ENCODE peak calls at places on chromosomes 2 and 18, in four cellular contexts. K is hepatocyte, Y is GM12878, E is A549. V is an unnamed sample.

GRCh38 chr2:212626371-212626918 is 87.8 kb upstream of the ERBB4 start:
- DNase-seq in Y (no peak), K (no peak), E (no peak), V (no peak)

GRCh38 chr2:52336951-52337350 is 1305.0 kb upstream of the NRXN1 start:
- DNase-seq in Y (no peak), E (no peak), K (no peak), V (no peak)

GRCh38 chr2:26721267-26722032 is 28.9 kb downstream of the KCNK3 start:
- DNase-seq in E (peak), Y (no peak), K (no peak), V (peak)

GRCh38 chr2:240060977-240061591 is 7.8 kb upstream of the OR6B3 start:
- DNase-seq in K (peak), Y (no peak), E (peak), V (peak)

GRCh38 chr2:64137567-64137966 is 6.7 kb downstream of the PELI1 start:
- DNase-seq in E (no peak), Y (no peak), K (no peak), V (no peak)

GRCh38 chr2:132503621-132504200 is 87.1 kb downstream of the GPR39 start:
- DNase-seq in K (no peak), E (no peak), Y (no peak), V (no peak)

GRCh38 chr2:2743164-2743571 is 412.1 kb upstream of the MYT1L start:
- DNase-seq in Y (no peak), E (no peak), K (peak), V (no peak)

GRCh38 chr2:73163522-73164367 is 38.6 kb upstream of the NOTO start:
- DNase-seq in K (peak), E (peak), Y (no peak), V (peak)

GRCh38 chr2:12613137-12613912 is 103.4 kb upstream of the TRIB2 start:
- DNase-seq in Y (no peak), E (no peak), K (no peak), V (no peak)

GRCh38 chr2:135635212-135635835 is 104.0 kb downstream of the R3HDM1 start:
- DNase-seq in E (no peak), Y (no peak), K (peak), V (no peak)
- H3K27ac ChIP-seq in E (no peak), Y (no peak), K (peak), V (no peak)

DNA sequence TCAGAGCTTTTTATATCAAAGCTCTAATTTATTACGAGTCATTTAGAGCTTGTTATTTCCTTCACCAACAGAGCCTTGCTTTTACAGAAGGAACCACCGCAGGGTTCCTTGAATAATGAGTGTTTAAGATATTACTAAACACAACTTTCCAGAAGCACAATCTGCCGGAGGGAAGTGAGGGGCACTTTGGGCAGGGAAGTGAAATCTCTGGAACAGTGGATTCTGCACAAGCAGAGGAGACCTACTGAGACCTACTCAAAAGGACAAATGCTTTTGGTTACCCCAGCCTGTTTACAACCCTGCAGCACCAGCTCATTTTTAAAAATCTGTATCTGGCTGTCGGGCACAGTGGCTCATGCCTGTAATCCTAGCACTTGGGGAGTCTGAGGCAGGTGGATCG is 47.8 kb upstream of the MYCN start:
- DNase-seq in Y (no peak), K (no peak), E (no peak), V (no peak)
- H3K4me3 ChIP-seq in Y (no peak), K (no peak), E (no peak), V (no peak)

DNA sequence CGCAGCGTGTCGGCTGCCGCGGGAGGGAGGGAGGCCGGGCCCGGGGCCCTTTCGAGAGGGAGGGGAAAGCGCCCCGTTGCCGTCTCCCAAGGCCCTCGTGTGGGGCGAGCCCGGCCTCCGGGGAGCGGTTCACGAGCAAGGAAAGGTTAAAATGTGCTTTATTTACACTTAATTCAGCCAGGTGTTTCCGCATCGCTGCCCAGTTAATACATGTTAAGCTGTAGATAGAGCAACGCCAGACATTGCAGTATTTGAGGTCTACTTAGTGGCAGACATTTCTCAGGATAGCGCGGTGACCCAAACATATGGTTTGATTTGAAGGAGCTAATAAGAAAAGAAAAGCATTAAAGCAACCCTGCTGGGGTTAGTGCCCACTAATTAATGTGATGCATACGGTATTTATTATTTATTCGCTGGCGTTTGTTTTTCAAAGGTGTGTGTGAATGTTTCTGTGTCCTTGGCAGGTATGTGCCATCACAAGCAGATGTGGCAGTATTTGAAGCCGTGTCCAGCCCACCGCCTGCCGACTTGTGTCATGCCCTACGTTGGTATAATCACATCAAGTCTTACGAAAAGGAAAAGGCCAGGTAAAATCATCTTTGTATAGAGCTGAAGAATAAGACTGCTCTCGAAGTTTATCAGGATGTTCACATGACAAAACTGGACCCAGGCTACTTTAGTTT is 570 bp downstream of the EEF1B2 start:
- DNase-seq in E (no peak), K (peak), Y (no peak), V (no peak)
- H3K27ac ChIP-seq in E (peak), K (peak), Y (peak), V (peak)

DNA sequence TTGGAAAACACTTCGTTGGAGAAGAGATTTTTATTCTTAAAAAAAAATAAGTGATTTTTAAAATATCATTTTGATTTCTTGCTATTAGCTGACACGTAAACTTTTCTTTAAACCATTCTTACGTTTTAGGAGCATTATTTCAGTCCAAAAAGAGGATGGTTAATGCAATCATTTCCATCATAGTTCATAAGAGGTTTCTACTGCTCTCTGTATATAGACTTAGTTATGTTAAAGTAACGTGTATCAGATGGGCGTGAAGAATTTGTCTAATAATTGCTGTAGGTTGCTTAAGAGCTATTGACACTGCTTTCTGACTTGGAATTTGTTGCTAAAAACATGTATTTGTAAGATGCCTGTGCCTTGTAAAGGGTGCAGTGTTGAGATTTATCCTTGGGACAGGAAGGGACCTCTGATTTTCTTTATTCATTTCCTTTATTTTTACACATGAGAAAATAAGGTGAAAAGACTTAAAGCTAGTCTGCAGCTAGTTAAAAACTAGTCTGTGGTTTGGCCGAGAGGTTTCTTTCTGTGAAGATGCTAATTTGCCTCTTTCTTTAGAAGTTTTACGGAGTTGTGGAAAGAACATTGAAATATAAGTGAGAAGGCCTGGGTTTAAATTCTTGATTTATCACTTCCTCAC is 2.9 kb downstream of the ANKRD12 start:
- DNase-seq in K (no peak), E (no peak), Y (no peak), V (no peak)
- H3K4me3 ChIP-seq in K (no peak), E (no peak), Y (peak), V (peak)

GRCh38 chr2:20627712-20628380 is 23.1 kb downstream of the HS1BP3 start:
- DNase-seq in Y (no peak), K (no peak), E (no peak), V (no peak)

GRCh38 chr2:20624884-20625485 is 25.9 kb downstream of the HS1BP3 start:
- DNase-seq in E (no peak), Y (no peak), K (no peak), V (no peak)

GRCh38 chr2:20626698-20627471 is 24.0 kb downstream of the HS1BP3 start:
- DNase-seq in K (no peak), Y (no peak), E (no peak), V (no peak)

GRCh38 chr2:20625491-20625919 is 25.4 kb downstream of the HS1BP3 start:
- DNase-seq in Y (no peak), K (no peak), E (no peak), V (no peak)

DNA sequence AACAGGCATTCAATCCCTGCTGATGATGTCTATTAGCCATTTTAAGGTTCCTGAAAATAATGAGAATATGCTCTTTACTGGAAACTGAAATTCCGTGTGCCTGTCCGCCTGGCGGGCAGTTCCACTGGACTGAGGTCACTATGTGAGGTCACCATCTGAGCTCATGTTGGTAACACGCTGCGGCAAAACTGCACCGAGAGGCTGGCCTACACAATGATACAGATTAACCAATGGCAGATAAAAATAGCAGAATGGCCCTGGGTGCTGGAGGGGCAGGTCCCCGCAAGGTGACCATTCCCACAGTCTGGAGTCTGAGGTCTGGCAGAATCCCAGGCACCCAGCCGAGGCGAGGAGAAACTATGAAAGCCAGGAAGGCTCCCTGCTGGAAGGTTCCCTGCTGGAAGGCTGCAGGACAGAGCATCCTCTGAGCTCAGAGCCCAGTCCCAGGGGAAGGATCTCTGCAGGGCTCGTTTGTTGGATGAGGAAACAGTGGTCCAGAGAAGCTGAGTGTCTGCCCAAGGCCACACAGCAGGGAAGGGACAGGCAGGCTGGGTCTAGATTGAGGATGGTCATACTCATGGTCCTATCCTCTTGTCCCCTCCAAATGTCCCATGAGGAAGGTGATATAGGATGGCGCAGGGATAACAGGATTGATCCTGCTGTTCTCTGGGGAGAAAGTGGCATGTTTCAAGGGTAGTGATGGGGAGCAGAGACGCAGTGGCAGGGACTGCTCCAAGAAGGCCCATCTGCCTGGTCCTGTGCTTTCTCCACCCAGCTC is 24.8 kb downstream of the HS1BP3 start:
- DNase-seq in K (no peak), E (no peak), Y (no peak), V (no peak)
- H3K27ac ChIP-seq in K (peak), E (no peak), Y (no peak), V (peak)

V was measured in small intestine.